ENCODE peak calls at places on chromosomes 1 and 21, in ten cellular contexts. O is RWPE1; M is NCI-H2081; Q is stimulated activated effector memory CD8-positive, alpha-beta T cell treated with anti-CD3 and anti-CD28 coated beads, Interleukin-12 subunit alpha, Interleukin-12 subunit beta, amount 100 ng/mL, for 72 hours; L is head of caudate nucleus; A is T-cell; Z is iris pigment epithelial cell; U is CD4-positive, alpha-beta T cell; C is activated CD4-positive, alpha-beta T cell treated with anti-CD3 and anti-CD28 coated beads, Interleukin-2, amount 50 U/mL, for 4 hours; K is neural progenitor cell. N is an unnamed sample.

GRCh38 chr1:225710804-225711203 is 57.9 kb upstream of the ENAH start:
- DNase-seq in C (no peak), U (no peak), Q (no peak), K (no peak), O (peak), Z (peak), M (no peak), L (peak), A (no peak), N (no peak)

GRCh38 chr1:3687509-3687908 is 35.2 kb downstream of the TP73 start:
- DNase-seq in A (no peak), O (no peak), L (no peak), C (no peak), K (peak), Z (no peak), M (no peak), U (no peak), Q (no peak), N (no peak)

GRCh38 chr21:41142051-41142795 is 25.7 kb upstream of the BACE2 start:
- DNase-seq in L (no peak), K (peak), Q (no peak), A (no peak), Z (peak), O (peak), U (no peak), C (no peak), M (peak), N (no peak)

GRCh38 chr1:60848583-60849188 is 233.7 kb upstream of the NFIA start:
- DNase-seq in K (peak), Z (peak), M (peak), U (no peak), A (no peak), L (no peak), C (no peak), Q (no peak), O (peak), N (no peak)

GRCh38 chr21:35026617-35027557 is 22.2 kb downstream of the RUNX1 start:
- DNase-seq in Z (peak), A (peak), C (peak), K (peak), U (peak), L (peak), M (no peak), Q (peak), O (no peak), N (peak)

GRCh38 chr1:205929812-205930577 is 13.3 kb downstream of the SLC26A9 start:
- DNase-seq in M (no peak), U (no peak), L (no peak), C (no peak), O (no peak), Z (no peak), K (no peak), Q (no peak), A (no peak), N (no peak)

GRCh38 chr1:207241164-207241934 is 80.1 kb upstream of the CD55 start:
- DNase-seq in Z (peak), C (no peak), Q (no peak), A (no peak), L (no peak), K (no peak), O (no peak), U (no peak), M (no peak), N (no peak)

GRCh38 chr1:62371375-62371774 is 52.1 kb upstream of the KANK4 start:
- DNase-seq in O (no peak), L (no peak), A (no peak), C (no peak), K (no peak), U (no peak), Z (no peak), Q (no peak), M (no peak), N (no peak)

GRCh38 chr1:174999926-175000696 is at the start of gene CACYBP:
- DNase-seq in Q (peak), C (peak), K (no peak), O (no peak), M (peak), Z (peak), A (peak), L (peak), U (peak), N (no peak)

GRCh38 chr1:7644906-7645750 is 126.0 kb upstream of the VAMP3 start:
- DNase-seq in K (no peak), M (peak), Z (no peak), O (peak), A (no peak), L (peak), C (no peak), U (no peak), Q (no peak), N (no peak)

GRCh38 chr1:3684031-3684430 is 31.7 kb downstream of the TP73 start:
- DNase-seq in O (no peak), U (no peak), Z (peak), K (peak), Q (no peak), A (no peak), M (no peak), L (no peak), C (no peak), N (no peak)

GRCh38 chr1:151680812-151681211 is 35.8 kb downstream of the CELF3 start:
- DNase-seq in M (no peak), A (no peak), K (no peak), C (no peak), O (peak), L (no peak), Z (peak), Q (no peak), U (no peak), N (no peak)

GRCh38 chr1:92832537-92833160 is 809 bp downstream of the RPL5 start:
- DNase-seq in U (no peak), Z (no peak), O (no peak), C (no peak), L (no peak), Q (no peak), A (no peak), K (no peak), M (peak), N (no peak)

GRCh38 chr1:7117599-7118281 is 332.5 kb downstream of the CAMTA1 start:
- DNase-seq in M (no peak), K (peak), C (no peak), A (no peak), Q (no peak), U (no peak), O (peak), Z (peak), L (no peak), N (no peak)

GRCh38 chr21:46100426-46100825 is 2.5 kb downstream of the COL6A2 start:
- DNase-seq in M (no peak), Z (peak), O (no peak), U (no peak), L (no peak), A (no peak), Q (peak), C (no peak), K (no peak), N (no peak)

GRCh38 chr1:207079706-207080246 is 8.9 kb upstream of the C4BPB start:
- DNase-seq in M (no peak), Q (no peak), L (no peak), U (no peak), K (no peak), O (no peak), Z (no peak), C (no peak), A (no peak), N (no peak)

GRCh38 chr1:42962641-42963377 is 4.1 kb upstream of the SLC2A1 start:
- DNase-seq in A (no peak), L (no peak), K (peak), M (no peak), O (peak), C (no peak), Z (no peak), Q (no peak), U (no peak), N (no peak)

GRCh38 chr1:10514490-10515235 is 39.9 kb downstream of the PEX14 start:
- DNase-seq in M (peak), L (no peak), O (peak), A (no peak), U (no peak), C (no peak), Q (no peak), Z (no peak), K (peak), N (no peak)

GRCh38 chr1:197017558-197018146 is 40.3 kb downstream of the CFHR5 start:
- DNase-seq in A (no peak), U (no peak), M (no peak), K (no peak), C (no peak), O (no peak), Z (no peak), L (no peak), Q (no peak), N (no peak)

GRCh38 chr1:155971910-155972809 is 6.2 kb downstream of the ARHGEF2 start:
- DNase-seq in K (no peak), L (peak), O (no peak), U (no peak), Q (no peak), M (no peak), A (no peak), Z (no peak), C (no peak), N (no peak)

GRCh38 chr1:228650141-228650540 is 85.1 kb upstream of the RHOU start:
- DNase-seq in A (no peak), C (no peak), L (no peak), K (peak), M (no peak), U (no peak), Z (no peak), Q (no peak), O (no peak), N (no peak)

GRCh38 chr1:100398648-100399047 is 46.3 kb downstream of the CDC14A start:
- DNase-seq in M (no peak), K (no peak), C (no peak), Q (no peak), Z (no peak), O (no peak), U (no peak), L (no peak), A (no peak), N (no peak)

GRCh38 chr1:113615425-113615824 is 143.9 kb downstream of the PHTF1 start:
- DNase-seq in U (no peak), L (no peak), C (no peak), K (no peak), A (no peak), Q (no peak), O (peak), Z (peak), M (no peak), N (no peak)

GRCh38 chr1:205443585-205444299 is 12.1 kb downstream of the BLACAT1 start:
- DNase-seq in Z (no peak), L (no peak), Q (no peak), K (no peak), A (no peak), C (no peak), U (no peak), O (no peak), M (no peak), N (no peak)

GRCh38 chr1:99672500-99673213 is 26.7 kb downstream of the PALMD start:
- DNase-seq in O (no peak), K (no peak), M (no peak), C (no peak), Z (peak), L (no peak), U (no peak), A (no peak), Q (no peak), N (no peak)

GRCh38 chr21:35644523-35644922 is 415.8 kb downstream of the SETD4 start:
- DNase-seq in L (no peak), C (no peak), Z (no peak), O (no peak), U (no peak), Q (no peak), K (no peak), A (no peak), M (no peak), N (no peak)

N was measured in T-helper 17 cell.